ENCODE peak calls at places on chromosomes 11 and 22, in seven cellular contexts. A is neural crest cell; Q is activated T-helper 9 cell treated with anti-CD3 and anti-CD28 coated beads, Interleukin-2, amount 50 U/mL, for 16 hours; E is astrocyte; U is activated T-cell treated with anti-CD3 and anti-CD28 coated beads for 24 hours; H is HuH-7; S is OCI-M1. R is an unnamed sample.

GRCh38 chr11:104782377-104782754 is 115.9 kb downstream of the CASP12 start:
- DNase-seq in A (no peak), U (no peak), Q (no peak), H (no peak), E (no peak), S (no peak), R (no peak)

GRCh38 chr11:109034341-109034696 is 369.4 kb downstream of the DDX10 start:
- DNase-seq in E (peak), U (no peak), Q (no peak), A (no peak), H (no peak), S (no peak), R (no peak)

GRCh38 chr22:45911601-45912271 is 65.2 kb downstream of the WNT7B start:
- DNase-seq in Q (no peak), U (no peak), A (no peak), S (peak), H (no peak), E (no peak), R (no peak)

GRCh38 chr22:40387758-40388157 is 17.4 kb downstream of the SGSM3 start:
- DNase-seq in H (peak), A (no peak), Q (no peak), U (no peak), S (no peak), E (no peak), R (no peak)

GRCh38 chr11:68150029-68150428 is 28.8 kb upstream of the CHKA start:
- DNase-seq in E (peak), H (peak), S (peak), A (no peak), Q (no peak), U (no peak), R (peak)

GRCh38 chr11:108718466-108718865 is 53.6 kb downstream of the DDX10 start:
- DNase-seq in U (no peak), A (no peak), S (no peak), E (no peak), H (no peak), Q (no peak), R (no peak)

GRCh38 chr11:44726278-44727113 is at the start of gene TSPAN18:
- DNase-seq in H (peak), S (peak), U (peak), A (peak), Q (peak), E (no peak), R (peak)

GRCh38 chr11:94766656-94767291 is 1.4 kb upstream of the AMOTL1 start:
- DNase-seq in E (no peak), S (no peak), Q (no peak), H (no peak), A (no peak), U (no peak), R (peak)

GRCh38 chr11:134047586-134047999 is 21.3 kb upstream of the JAM3 start:
- DNase-seq in Q (no peak), E (peak), S (no peak), H (no peak), A (no peak), U (no peak), R (no peak)

GRCh38 chr11:63643205-63643604 is 28.0 kb downstream of the ATL3 start:
- DNase-seq in A (no peak), U (no peak), H (no peak), E (no peak), Q (no peak), S (no peak), R (no peak)

GRCh38 chr11:59753650-59754493 is 1.3 kb upstream of the STX3 start:
- DNase-seq in S (peak), H (peak), U (peak), A (peak), E (peak), Q (peak), R (peak)

GRCh38 chr11:70205049-70205725 is 2.1 kb downstream of the FADD start:
- DNase-seq in U (no peak), A (no peak), S (no peak), E (peak), Q (no peak), H (no peak), R (no peak)

GRCh38 chr22:44260216-44261035 is 52.3 kb downstream of the SHISAL1 start:
- DNase-seq in H (no peak), Q (no peak), S (no peak), U (no peak), A (no peak), E (no peak), R (peak)

GRCh38 chr22:22720724-22721261 is 76.4 kb downstream of the GGTLC2 start:
- DNase-seq in A (no peak), Q (no peak), S (no peak), H (no peak), U (no peak), E (no peak), R (no peak)

GRCh38 chr11:36306888-36307287 is 10.8 kb downstream of the PRR5L start:
- DNase-seq in Q (no peak), S (peak), U (no peak), E (peak), A (peak), H (no peak), R (no peak)

GRCh38 chr11:93467054-93467453 is 76.1 kb downstream of the SMCO4 start:
- DNase-seq in U (no peak), E (no peak), Q (no peak), S (no peak), A (no peak), H (no peak), R (no peak)

GRCh38 chr22:28105396-28105795 is 186.3 kb upstream of the PITPNB start:
- DNase-seq in E (no peak), Q (no peak), S (peak), U (no peak), H (no peak), A (no peak), R (no peak)

GRCh38 chr11:6298605-6299004 is 21.7 kb downstream of the CAVIN3 start:
- DNase-seq in U (no peak), E (no peak), A (no peak), Q (no peak), S (peak), H (peak), R (peak)

GRCh38 chr22:22721681-22722309 is 77.4 kb downstream of the GGTLC2 start:
- DNase-seq in E (peak), S (no peak), A (no peak), H (no peak), Q (peak), U (peak), R (no peak)

GRCh38 chr11:59607703-59608454 is 7.7 kb downstream of the OSBP start:
- DNase-seq in Q (no peak), H (no peak), U (no peak), A (no peak), S (no peak), E (no peak), R (no peak)

GRCh38 chr22:46574993-46575914 is 37.8 kb upstream of the CELSR1 start:
- DNase-seq in Q (no peak), H (peak), U (no peak), A (no peak), S (no peak), E (no peak), R (peak)

GRCh38 chr11:113862430-113862829 is 12.9 kb downstream of the USP28 start:
- DNase-seq in Q (no peak), H (no peak), U (no peak), A (no peak), S (no peak), E (peak), R (peak)

GRCh38 chr11:96337541-96338530 is 5.2 kb downstream of the MAML2 start:
- DNase-seq in S (peak), H (no peak), A (no peak), Q (no peak), E (no peak), U (peak), R (no peak)

GRCh38 chr22:21937821-21938070 is 14.9 kb downstream of the PPM1F start:
- DNase-seq in H (no peak), E (peak), S (no peak), A (no peak), U (no peak), Q (no peak), R (no peak)

GRCh38 chr11:8370812-8371515 is 107.3 kb upstream of the LMO1 start:
- DNase-seq in H (no peak), A (no peak), S (no peak), Q (no peak), U (no peak), E (no peak), R (no peak)

GRCh38 chr11:33234397-33235168 is 22.6 kb upstream of the HIPK3 start:
- DNase-seq in E (no peak), U (no peak), A (no peak), S (no peak), Q (no peak), H (no peak), R (no peak)

GRCh38 chr11:44741976-44742375 is 15.2 kb downstream of the TSPAN18 start:
- DNase-seq in S (no peak), A (no peak), E (no peak), Q (no peak), H (no peak), U (no peak), R (no peak)

GRCh38 chr11:47161134-47161854 is 15.4 kb downstream of the ARFGAP2 start:
- DNase-seq in U (peak), Q (peak), H (peak), S (peak), E (no peak), A (peak), R (peak)

GRCh38 chr11:60281482-60281881 is 1.0 kb downstream of the MS4A4A start:
- DNase-seq in U (no peak), Q (no peak), A (no peak), H (no peak), E (no peak), S (no peak), R (no peak)

GRCh38 chr11:68673291-68673930 is 10.9 kb upstream of the GAL start:
- DNase-seq in A (no peak), S (peak), U (no peak), E (peak), H (no peak), Q (no peak), R (no peak)

R was measured in Caco-2.